ENCODE peak calls at places on chromosome 20, in ten cellular contexts. R, S, Q, C, T, U, O, L, M and Y are unnamed samples.
A peak's percentile ranks its signal among the peaks of the same experiment; 100 is the strongest.

GRCh38 chr20:17598013-17598550 is 28.2 kb downstream of the DSTN start:
- DNase-seq in R (no peak), S (no peak), Q (no peak), C (no peak), T (no peak), U (no peak), O (no peak), L (no peak), M (no peak), Y (no peak)

GRCh38 chr20:33322456-33322855 is 39.4 kb downstream of the BPIFB1 start:
- DNase-seq in R (no peak), S (no peak), Q (no peak), C (no peak), T (no peak), U (no peak), O (no peak), L (no peak), M (no peak), Y (no peak)

GRCh38 chr20:23629017-23629541 is 8.7 kb downstream of the CST3 start:
- DNase-seq in R (no peak), S (peak; percentile 89), Q (no peak), C (peak; percentile 80), T (peak; percentile 89), U (no peak), O (peak; percentile 81), L (no peak), M (no peak), Y (peak; percentile 72)

GRCh38 chr20:59064214-59064722 is 21.7 kb upstream of the PRELID3B start:
- DNase-seq in R (no peak), S (no peak), Q (no peak), C (no peak), T (no peak), U (no peak), O (no peak), L (no peak), M (no peak), Y (no peak)

GRCh38 chr20:17617868-17618672 is 48.2 kb downstream of the DSTN start:
- DNase-seq in R (no peak), S (no peak), Q (peak; percentile 74), C (peak; percentile 6), T (no peak), U (peak; percentile 74), O (no peak), L (no peak), M (peak; percentile 58), Y (peak; percentile 28)

GRCh38 chr20:53194891-53195290 is 222.7 kb downstream of the TSHZ2 start:
- DNase-seq in R (no peak), S (no peak), Q (no peak), C (no peak), T (peak; percentile 34), U (no peak), O (no peak), L (no peak), M (no peak), Y (no peak)

GRCh38 chr20:31663838-31664695 is 26.4 kb downstream of the COX4I2 start:
- DNase-seq in R (no peak), S (peak; percentile 79), Q (peak; percentile 69), C (peak; percentile 77), T (peak; percentile 73), U (peak; percentile 73), O (no peak), L (no peak), M (peak; percentile 73), Y (no peak)

GRCh38 chr20:45487231-45487635 is 17.7 kb downstream of the WFDC2 start:
- DNase-seq in R (peak; percentile 77), S (no peak), Q (peak; percentile 17), C (no peak), T (peak; percentile 83), U (no peak), O (no peak), L (peak; percentile 54), M (no peak), Y (no peak)

GRCh38 chr20:32780749-32781402 is 18.7 kb downstream of the DNMT3B start:
- DNase-seq in R (no peak), S (no peak), Q (no peak), C (no peak), T (no peak), U (no peak), O (no peak), L (peak; percentile 91), M (no peak), Y (no peak)

GRCh38 chr20:62364911-62365736 is 2.0 kb downstream of the LAMA5 start:
- DNase-seq in R (peak; percentile 45), S (peak; percentile 45), Q (peak; percentile 43), C (peak; percentile 17), T (peak; percentile 86), U (peak; percentile 41), O (no peak), L (no peak), M (peak; percentile 81), Y (no peak)

GRCh38 chr20:13777171-13777601 is 7.5 kb downstream of the ESF1 start:
- DNase-seq in R (no peak), S (no peak), Q (no peak), C (no peak), T (no peak), U (no peak), O (peak; percentile 39), L (no peak), M (no peak), Y (no peak)

GRCh38 chr20:13654463-13655023 is 15.8 kb upstream of the TASP1 start:
- DNase-seq in R (no peak), S (no peak), Q (no peak), C (no peak), T (no peak), U (no peak), O (peak; percentile 52), L (no peak), M (no peak), Y (no peak)

GRCh38 chr20:44733341-44734069 is 12.2 kb upstream of the KCNK15 start:
- DNase-seq in R (peak; percentile 86), S (peak; percentile 85), Q (peak; percentile 55), C (peak; percentile 64), T (no peak), U (peak; percentile 70), O (peak; percentile 48), L (peak; percentile 81), M (peak; percentile 68), Y (peak; percentile 74)

DNA sequence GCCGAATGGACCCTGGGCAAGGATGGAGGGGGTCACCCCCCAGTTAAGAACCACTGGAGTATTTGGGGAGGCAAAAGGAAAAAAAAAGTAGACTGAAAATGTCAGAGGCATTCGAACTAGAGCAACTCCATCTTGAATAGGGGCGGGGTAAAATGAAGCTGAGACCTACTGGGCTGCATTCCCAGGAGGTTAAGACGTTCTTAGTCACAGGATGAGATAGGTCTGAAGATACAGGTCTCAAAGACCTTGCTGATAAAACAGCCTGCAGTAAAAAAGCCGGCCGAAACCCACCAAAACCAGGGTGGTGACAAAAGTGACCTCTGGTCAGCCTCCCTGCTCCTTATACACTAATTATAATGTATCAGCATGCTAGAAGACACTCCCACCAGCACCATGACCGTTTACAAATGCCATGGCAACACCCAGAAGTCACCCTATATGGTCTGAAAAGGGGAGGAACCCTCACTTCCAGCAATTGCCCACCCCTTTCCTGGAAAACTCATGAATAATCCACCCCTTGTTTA is 70.4 kb upstream of the KCNG1 start:
- DNase-seq in R (no peak), S (no peak), Q (no peak), C (no peak), T (no peak), U (no peak), O (peak; percentile 15), L (no peak), M (no peak), Y (no peak)
- H3K4me1 ChIP-seq in R (peaks cover 11% of the 10 kb centered on the region), S (peaks cover 15% of the 10 kb centered on the region), Q (no peaks in the 10 kb centered on the region), C (no peaks in the 10 kb centered on the region), T (no peaks in the 10 kb centered on the region), U (peaks cover 4% of the 10 kb centered on the region), O (no peaks in the 10 kb centered on the region), L (peaks cover 19% of the 10 kb centered on the region), M (no peaks in the 10 kb centered on the region), Y (no peaks in the 10 kb centered on the region)

GRCh38 chr20:21325296-21325695 is 22.2 kb downstream of the XRN2 start:
- DNase-seq in R (no peak), S (no peak), Q (no peak), C (no peak), T (no peak), U (no peak), O (peak; percentile 24), L (no peak), M (no peak), Y (no peak)

GRCh38 chr20:21323640-21324039 is 20.5 kb downstream of the XRN2 start:
- DNase-seq in R (no peak), S (peak; percentile 19), Q (no peak), C (peak; percentile 15), T (no peak), U (no peak), O (peak; percentile 70), L (no peak), M (no peak), Y (no peak)

GRCh38 chr20:21322083-21322710 is 19.1 kb downstream of the XRN2 start:
- DNase-seq in R (no peak), S (no peak), Q (no peak), C (no peak), T (no peak), U (no peak), O (peak; percentile 35), L (no peak), M (no peak), Y (no peak)

GRCh38 chr20:21322921-21323321 is 19.8 kb downstream of the XRN2 start:
- DNase-seq in R (no peak), S (no peak), Q (no peak), C (no peak), T (no peak), U (no peak), O (no peak), L (no peak), M (no peak), Y (no peak)

GRCh38 chr20:21324126-21324525 is 21.0 kb downstream of the XRN2 start:
- DNase-seq in R (no peak), S (no peak), Q (no peak), C (no peak), T (no peak), U (no peak), O (peak; percentile 26), L (no peak), M (no peak), Y (no peak)
- TF ChIP-seq CTCF in R (no peak), S (no peak), Q (no peak), C (no peak), T (no peak), U (no peak), O (no peak), L (no peak), M (no peak), Y (no peak)

DNA sequence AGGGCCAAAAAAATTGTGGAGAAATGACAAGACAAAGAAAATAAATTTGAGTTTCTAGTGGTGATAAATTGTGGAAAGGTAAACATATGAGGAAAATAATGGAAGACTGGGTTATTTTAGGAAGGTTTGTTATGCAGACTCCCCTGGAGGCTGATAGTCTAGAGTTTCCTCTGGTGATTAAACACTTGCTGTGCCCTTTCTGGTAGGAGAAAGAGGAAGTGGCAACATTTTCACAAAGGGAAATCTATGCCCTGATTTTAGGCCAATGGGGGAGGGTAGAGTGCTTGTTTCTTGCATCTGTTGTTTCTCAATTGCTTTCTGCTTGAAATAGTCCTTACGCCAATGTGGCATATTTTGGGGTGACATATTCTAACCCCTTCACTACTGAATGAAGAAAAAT is 129.1 kb upstream of the DOK5 start:
- DNase-seq in R (no peak), S (no peak), Q (no peak), C (no peak), T (no peak), U (no peak), O (no peak), L (no peak), M (no peak), Y (no peak)
- H3K4me1 ChIP-seq in R (peaks cover 9% of the 10 kb centered on the region), S (peaks cover 1% of the 10 kb centered on the region), Q (no peaks in the 10 kb centered on the region), C (no peaks in the 10 kb centered on the region), T (peaks cover 25% of the 10 kb centered on the region), U (no peaks in the 10 kb centered on the region), O (peaks cover 3% of the 10 kb centered on the region), L (no peaks in the 10 kb centered on the region), M (peaks cover 10% of the 10 kb centered on the region), Y (no peaks in the 10 kb centered on the region)

GRCh38 chr20:49112596-49113274 is 66.6 kb downstream of the CSE1L start:
- DNase-seq in R (no peak), S (no peak), Q (no peak), C (no peak), T (no peak), U (no peak), O (peak; percentile 61), L (no peak), M (no peak), Y (no peak)
- TF ChIP-seq CTCF in R (no peak), S (no peak), Q (no peak), C (no peak), T (no peak), U (no peak), O (no peak), L (no peak), M (no peak), Y (no peak)